ENCODE peak calls at places on chromosomes 4 and X, in nine cellular contexts. K is fibroblast of lung, W is A549, F is pancreas, J is heart right ventricle, M is tibial artery, U is Panc1, T is K562, G is lung. O is an unnamed sample.

GRCh38 chr4:125741825-125742452 is 427.2 kb downstream of the FAT4 start:
- DNase-seq in K (peak; percentile 67), W (no peak), F (no peak), J (no peak), M (no peak), U (no peak), T (peak; percentile 13), G (no peak), O (no peak)

GRCh38 chrX:129777218-129777768 is 2.5 kb upstream of the SASH3 start:
- DNase-seq in K (no peak), W (no peak), F (no peak), J (peak; percentile 13), M (peak; percentile 32), U (no peak), T (no peak), G (peak; percentile 44), O (peak; percentile 69)

GRCh38 chr4:26321326-26322276 is 787 bp downstream of the RBPJ start:
- DNase-seq in K (peak; percentile 58), W (peak; percentile 5), F (peak; percentile 39), J (no peak), M (peak; percentile 31), U (no peak), T (no peak), G (peak; percentile 29), O (peak; percentile 63)

GRCh38 chrX:17738002-17738713 is 865 bp downstream of the SCML1 start:
- DNase-seq in K (peak; percentile 12), W (no peak), F (peak; percentile 34), J (peak; percentile 12), M (peak; percentile 41), U (no peak), T (no peak), G (peak; percentile 43), O (peak; percentile 68)

GRCh38 chr4:13182136-13182535 is 302.0 kb downstream of the RAB28 start:
- DNase-seq in K (no peak), W (no peak), F (no peak), J (no peak), M (no peak), U (no peak), T (no peak), G (no peak), O (no peak)

GRCh38 chrX:153714256-153714655 is 9.9 kb downstream of the BCAP31 start:
- DNase-seq in K (no peak), W (no peak), F (no peak), J (no peak), M (no peak), U (no peak), T (no peak), G (no peak), O (no peak)

GRCh38 chr4:73573794-73574528 is 46.3 kb downstream of the RASSF6 start:
- DNase-seq in K (peak; percentile 93), W (peak; percentile 7), F (peak; percentile 67), J (peak; percentile 36), M (peak; percentile 41), U (peak; percentile 24), T (peak; percentile 18), G (peak; percentile 67), O (peak; percentile 39)

GRCh38 chrX:65697915-65698796 is 30.7 kb downstream of the MSN start:
- DNase-seq in K (no peak), W (no peak), F (no peak), J (peak; percentile 61), M (peak; percentile 47), U (no peak), T (peak; percentile 36), G (peak; percentile 58), O (peak; percentile 84)

GRCh38 chr4:74428278-74428677 is 16.7 kb upstream of the AREG start:
- DNase-seq in K (peak; percentile 78), W (no peak), F (no peak), J (no peak), M (no peak), U (no peak), T (no peak), G (no peak), O (no peak)

GRCh38 chr4:139367421-139368090 is 65.3 kb upstream of the NDUFC1 start:
- DNase-seq in K (peak; percentile 55), W (no peak), F (no peak), J (no peak), M (no peak), U (no peak), T (no peak), G (no peak), O (no peak)

DNA sequence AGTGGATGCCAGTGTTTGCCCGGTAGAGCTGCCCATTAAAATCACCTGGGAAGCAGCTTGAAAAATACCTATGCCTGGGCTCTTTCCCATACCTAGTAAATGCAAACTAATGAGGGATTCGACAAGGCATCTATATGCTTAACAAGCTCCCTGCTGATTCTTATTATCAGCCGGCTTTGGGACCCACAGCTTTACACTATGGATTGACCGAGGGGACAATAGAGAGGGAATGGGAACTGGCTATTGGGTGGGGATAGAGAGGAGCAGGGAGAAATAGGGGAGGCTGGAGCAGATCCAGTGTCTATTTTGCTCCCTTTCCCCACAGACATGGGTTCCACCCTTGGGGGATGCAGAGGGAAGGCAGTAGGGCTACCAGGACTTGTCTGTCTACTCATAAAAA is 103.1 kb upstream of the TEX13D start:
- DNase-seq in K (no peak), W (no peak), F (no peak), J (no peak), M (no peak), U (no peak), T (no peak), G (no peak), O (no peak)
- H3K4me1 ChIP-seq in K (no peaks in the 10 kb centered on the region), W (no peaks in the 10 kb centered on the region), F (no peaks in the 10 kb centered on the region), J (no peaks in the 10 kb centered on the region), M (no peaks in the 10 kb centered on the region), U (no peaks in the 10 kb centered on the region), T (no peaks in the 10 kb centered on the region), G (no peaks in the 10 kb centered on the region), O (no peaks in the 10 kb centered on the region)

DNA sequence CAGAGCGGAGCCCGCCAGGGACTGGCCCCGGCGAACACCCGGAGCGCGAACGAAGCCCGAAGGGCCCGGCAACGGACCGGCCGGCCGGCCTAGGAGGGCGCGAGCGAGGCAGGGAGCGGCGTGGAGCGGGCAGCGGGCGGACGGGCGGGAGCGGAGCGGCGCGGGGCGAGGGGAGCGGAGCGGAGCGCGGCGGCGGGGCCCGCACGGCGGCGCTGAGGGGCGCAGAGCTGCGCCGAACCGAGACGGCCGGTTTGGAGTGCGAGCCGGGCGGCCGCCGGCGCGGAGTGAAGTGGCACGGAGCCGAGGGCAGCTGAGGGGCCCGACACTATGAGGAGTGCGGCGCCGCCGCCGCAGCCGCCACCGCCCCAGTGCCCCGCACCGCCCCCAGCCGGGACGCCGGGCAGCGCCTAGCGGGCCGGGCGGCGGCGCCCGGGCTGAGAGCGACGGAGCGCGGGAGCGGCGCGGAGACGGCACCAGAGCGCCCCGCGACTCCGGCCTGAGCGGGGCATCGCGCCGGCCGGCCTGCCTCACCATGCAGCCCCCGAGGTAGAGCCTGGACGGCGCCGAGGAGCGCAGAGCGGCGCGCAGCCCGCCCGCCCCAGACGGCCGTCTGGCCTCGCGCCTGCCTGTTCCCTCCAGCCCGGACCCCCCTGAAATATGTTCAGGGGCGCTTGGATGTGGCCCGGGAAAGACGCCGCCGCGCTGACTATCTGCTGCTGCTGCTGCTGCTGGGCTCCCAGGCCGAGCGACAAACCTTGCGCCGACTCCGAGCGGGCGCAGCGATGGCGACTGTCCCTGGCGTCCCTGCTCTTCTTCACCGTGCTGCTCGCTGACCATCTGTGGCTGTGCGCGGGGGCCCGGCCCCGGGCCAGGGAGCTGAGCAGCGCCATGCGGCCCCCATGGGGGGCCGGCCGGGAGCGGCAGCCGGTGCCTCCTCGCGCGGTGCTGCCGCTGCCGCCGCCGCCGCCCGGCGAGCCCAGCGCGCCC is 793 bp downstream of the NALF2 start:
- DNase-seq in K (no peak), W (no peak), F (no peak), J (no peak), M (no peak), U (no peak), T (no peak), G (peak; percentile 15), O (no peak)
- TF ChIP-seq CTCF in K (no peak), W (no peak), F (no peak), J (no peak), M (no peak), U (no peak), T (no peak), G (no peak), O (no peak)

GRCh38 chr4:147823135-147823534 is 91.2 kb downstream of the ARHGAP10 start:
- DNase-seq in K (peak; percentile 42), W (no peak), F (no peak), J (no peak), M (no peak), U (no peak), T (no peak), G (no peak), O (no peak)

GRCh38 chr4:147824316-147824715 is 92.4 kb downstream of the ARHGAP10 start:
- DNase-seq in K (no peak), W (no peak), F (no peak), J (no peak), M (no peak), U (no peak), T (no peak), G (no peak), O (no peak)

GRCh38 chr4:147820975-147821374 is 89.1 kb downstream of the ARHGAP10 start:
- DNase-seq in K (no peak), W (no peak), F (no peak), J (no peak), M (no peak), U (no peak), T (no peak), G (no peak), O (no peak)

GRCh38 chr4:147821555-147821954 is 89.7 kb downstream of the ARHGAP10 start:
- DNase-seq in K (no peak), W (no peak), F (no peak), J (no peak), M (no peak), U (no peak), T (no peak), G (no peak), O (no peak)

GRCh38 chr4:147822128-147822527 is 90.2 kb downstream of the ARHGAP10 start:
- DNase-seq in K (peak; percentile 89), W (no peak), F (peak; percentile 93), J (peak; percentile 84), M (peak; percentile 92), U (no peak), T (no peak), G (peak; percentile 87), O (peak; percentile 46)
- H3K4me1 ChIP-seq in K (peaks cover 9% of the 10 kb centered on the region), W (peaks cover 6% of the 10 kb centered on the region), F (peaks cover 20% of the 10 kb centered on the region), J (peaks cover 56% of the 10 kb centered on the region), M (no peaks in the 10 kb centered on the region), U (no peaks in the 10 kb centered on the region), T (no peaks in the 10 kb centered on the region), G (peaks cover 34% of the 10 kb centered on the region), O (peaks cover 4% of the 10 kb centered on the region)

GRCh38 chrX:53285591-53285990 is 4.2 kb upstream of the IQSEC2 start:
- DNase-seq in K (no peak), W (no peak), F (no peak), J (no peak), M (no peak), U (no peak), T (no peak), G (no peak), O (no peak)

GRCh38 chrX:53283567-53283966 is 2.2 kb upstream of the IQSEC2 start:
- DNase-seq in K (no peak), W (no peak), F (no peak), J (no peak), M (no peak), U (no peak), T (no peak), G (no peak), O (no peak)

GRCh38 chrX:53282313-53282712 is 929 bp upstream of the IQSEC2 start:
- DNase-seq in K (peak; percentile 27), W (no peak), F (no peak), J (no peak), M (no peak), U (no peak), T (no peak), G (no peak), O (no peak)

GRCh38 chrX:53283099-53283498 is 1.7 kb upstream of the IQSEC2 start:
- DNase-seq in K (no peak), W (no peak), F (no peak), J (no peak), M (no peak), U (no peak), T (no peak), G (no peak), O (no peak)

GRCh38 chrX:53284684-53285447 is 3.5 kb upstream of the IQSEC2 start:
- DNase-seq in K (peak; percentile 37), W (peak; percentile 60), F (peak; percentile 61), J (peak; percentile 40), M (peak; percentile 36), U (no peak), T (peak; percentile 74), G (peak; percentile 56), O (peak; percentile 67)
- TF ChIP-seq CTCF in K (peak; percentile 59), W (peak; percentile 62), F (peak; percentile 90), J (peak; percentile 76), M (peak; percentile 49), U (peak; percentile 89), T (peak; percentile 73), G (peak; percentile 57), O (peak; percentile 43)